ENCODE peak calls at places on chromosomes 12 and 14, in seven cellular contexts. B is breast epithelium, V is suprapubic skin, A is sigmoid colon, K is HCT116, I is transverse colon, E is GM12878. S is an unnamed sample.

GRCh38 chr12:132569856-132570480 is 40.4 kb downstream of the LRCOL1 start:
- DNase-seq in B (no peak), V (no peak), A (no peak), K (no peak), I (no peak), E (no peak), S (no peak)

GRCh38 chr12:12384601-12385321 is 27.9 kb downstream of the BORCS5 start:
- DNase-seq in B (no peak), V (no peak), A (no peak), K (no peak), I (no peak), E (no peak), S (no peak)

GRCh38 chr12:50986961-50987737 is 34.8 kb downstream of the HIGD1C start:
- DNase-seq in B (peak), V (no peak), A (peak), K (peak), I (peak), E (no peak), S (peak)

GRCh38 chr14:45359766-45360165 is 106.8 kb upstream of the MIS18BP1 start:
- DNase-seq in B (no peak), V (no peak), A (no peak), K (no peak), I (no peak), E (no peak), S (no peak)

GRCh38 chr14:92546347-92547053 is 32.9 kb downstream of the RIN3 start:
- DNase-seq in B (no peak), V (no peak), A (no peak), K (no peak), I (no peak), E (no peak), S (no peak)

GRCh38 chr12:76085159-76085868 is 829 bp upstream of the NAP1L1 start:
- DNase-seq in B (no peak), V (no peak), A (no peak), K (no peak), I (no peak), E (no peak), S (no peak)

GRCh38 chr12:131882804-131883520 is 11.5 kb upstream of the ULK1 start:
- DNase-seq in B (no peak), V (no peak), A (no peak), K (no peak), I (no peak), E (no peak), S (no peak)

GRCh38 chr14:90559811-90560492 is 163.1 kb downstream of the CALM1 start:
- DNase-seq in B (no peak), V (no peak), A (no peak), K (no peak), I (no peak), E (no peak), S (no peak)

GRCh38 chr12:104682790-104683279 is 226.1 kb downstream of the CHST11 start:
- DNase-seq in B (no peak), V (no peak), A (no peak), K (no peak), I (no peak), E (peak), S (no peak)

DNA sequence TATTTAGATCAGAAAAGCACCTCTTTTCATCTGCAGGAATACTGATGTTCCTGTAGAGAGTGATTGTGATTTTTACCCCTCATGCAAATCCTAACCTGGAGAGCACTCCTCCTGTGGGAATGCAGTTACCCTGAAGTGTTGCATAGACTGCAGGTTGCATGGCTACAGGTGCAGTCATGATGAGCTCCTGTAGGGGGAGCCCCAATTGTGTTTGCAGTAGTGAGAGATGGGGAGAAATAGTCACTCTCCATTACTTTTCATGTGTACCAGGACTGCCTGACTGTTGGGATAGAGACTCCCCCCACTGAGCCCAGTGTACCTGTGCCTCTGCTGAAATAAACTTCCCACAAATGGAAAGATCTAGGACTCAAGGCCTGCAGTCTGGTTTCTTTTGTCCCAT is 1086.5 kb downstream of the SLC6A15 start:
- DNase-seq in B (no peak), V (no peak), A (no peak), K (peak), I (no peak), E (no peak), S (no peak)
- TF ChIP-seq CTCF in B (no peak), V (no peak), A (peak), K (peak), I (peak), E (peak), S (no peak)

DNA sequence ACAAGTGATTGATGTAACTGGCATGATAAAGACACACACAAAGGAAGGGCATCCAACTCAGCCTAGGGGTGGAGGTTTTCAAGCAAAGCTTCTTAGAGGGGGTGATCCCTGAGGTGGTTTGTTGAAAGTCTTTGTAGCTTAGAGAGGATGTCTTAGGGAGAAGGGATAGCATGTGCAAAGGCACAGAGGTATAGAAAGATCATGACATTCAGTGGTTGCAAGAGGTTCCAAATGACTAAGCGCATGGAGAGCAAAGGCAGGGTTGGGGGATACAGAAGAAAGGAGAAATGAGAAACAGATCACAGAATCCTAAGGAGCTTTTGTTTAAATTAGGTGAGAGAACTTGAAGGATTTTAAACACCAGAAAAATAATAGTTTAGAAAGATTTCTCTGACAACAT is 5.2 kb upstream of the CCT2 start:
- DNase-seq in B (no peak), V (no peak), A (no peak), K (no peak), I (no peak), E (no peak), S (no peak)
- TF ChIP-seq POLR2AphosphoS5 in B (no peak), V (no peak), A (no peak), K (no peak), I (no peak), E (no peak), S (no peak)

GRCh38 chr12:53054112-53054878 is 4.4 kb downstream of the TNS2 start:
- DNase-seq in B (peak), V (peak), A (peak), K (peak), I (peak), E (peak), S (peak)
- TF ChIP-seq POLR2A in B (peak), V (no peak), A (peak), K (peak), I (peak), E (peak), S (peak)

DNA sequence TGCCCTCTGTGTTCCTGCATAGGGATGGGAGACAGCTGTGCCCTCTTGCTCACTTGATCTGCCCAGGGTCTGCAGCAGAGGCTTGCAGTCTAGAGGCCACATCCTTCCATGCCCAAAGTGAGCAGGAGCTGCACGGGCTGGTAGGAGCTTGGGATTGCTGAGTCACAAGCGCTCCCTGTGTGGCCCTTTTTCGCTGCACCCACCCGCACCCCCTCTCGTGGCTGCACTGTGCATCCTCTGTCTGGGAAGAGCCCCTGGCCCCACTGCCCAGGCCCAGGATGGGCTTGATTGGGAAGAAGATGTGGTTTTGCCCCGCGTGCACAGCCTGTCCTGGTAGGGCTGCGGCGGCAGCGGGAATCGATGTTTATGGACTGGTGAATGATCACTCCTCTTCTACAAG is 192.4 kb downstream of the TSPAN9 start:
- DNase-seq in B (no peak), V (no peak), A (no peak), K (no peak), I (no peak), E (no peak), S (no peak)
- TF ChIP-seq CTCF in B (no peak), V (no peak), A (no peak), K (no peak), I (no peak), E (no peak), S (no peak)

GRCh38 chr12:64669270-64669842 is 59.1 kb downstream of the RASSF3 start:
- DNase-seq in B (no peak), V (no peak), A (peak), K (no peak), I (peak), E (peak), S (no peak)
- TF ChIP-seq POLR2AphosphoS5 in B (no peak), V (no peak), A (peak), K (no peak), I (peak), E (no peak), S (peak)

DNA sequence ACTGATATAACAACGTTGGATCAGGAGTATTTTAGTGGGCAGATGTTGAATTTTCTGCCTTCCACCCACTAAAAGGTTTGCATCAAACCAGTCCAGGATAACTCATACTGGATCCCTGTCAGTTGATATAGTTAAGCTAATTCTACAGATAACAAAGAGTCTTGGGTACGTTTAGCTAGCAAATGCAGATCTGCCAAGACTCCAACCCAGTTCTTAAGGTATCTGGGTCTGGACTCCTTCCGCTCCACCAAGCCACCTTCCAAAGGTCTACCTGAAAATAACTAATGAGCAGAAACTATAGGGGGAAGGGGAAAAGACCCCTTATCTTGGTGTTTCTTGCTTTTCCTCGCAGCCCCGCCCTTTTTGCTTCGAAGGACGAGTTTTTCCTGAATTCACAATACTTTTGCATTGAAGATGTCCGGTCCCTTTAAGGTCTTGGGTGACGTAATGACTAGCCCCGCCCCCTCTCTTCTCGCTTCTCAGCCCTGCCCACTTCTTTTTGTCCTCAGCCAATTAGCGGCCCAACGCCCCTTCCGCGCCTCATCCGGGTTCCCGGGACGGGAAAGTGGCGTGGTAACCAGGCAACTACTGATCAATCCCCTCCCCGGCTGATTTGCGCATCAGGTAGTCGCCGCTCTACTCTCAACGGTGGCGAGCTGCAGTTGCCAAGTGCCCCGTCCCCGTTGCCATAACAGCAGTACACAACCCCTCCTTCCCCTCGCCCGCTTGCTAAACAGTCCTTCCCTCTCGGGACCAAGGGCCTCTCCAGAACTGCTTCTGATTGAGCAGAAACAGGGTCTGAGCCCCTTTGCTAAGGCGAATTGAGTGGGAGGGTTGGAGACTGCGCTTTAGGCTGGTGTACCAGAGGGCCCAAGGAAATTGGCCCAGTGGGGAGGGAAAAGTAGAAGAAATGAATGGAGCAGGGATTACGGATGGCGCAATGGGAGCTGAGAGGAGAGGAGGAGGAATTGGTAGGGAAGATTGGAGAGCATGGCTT is at the start of gene LRRC23:
- DNase-seq in B (peak), V (peak), A (peak), K (peak), I (peak), E (peak), S (peak)
- TF ChIP-seq POLR2A in B (peak), V (peak), A (peak), K (no peak), I (peak), E (peak), S (peak)

GRCh38 chr14:27557445-27557844 is 959.6 kb upstream of the NOVA1 start:
- DNase-seq in B (no peak), V (no peak), A (no peak), K (no peak), I (no peak), E (no peak), S (no peak)

GRCh38 chr14:27553820-27554219 is 956.0 kb upstream of the NOVA1 start:
- DNase-seq in B (no peak), V (no peak), A (no peak), K (no peak), I (no peak), E (no peak), S (no peak)
- TF ChIP-seq CTCF in B (no peak), V (no peak), A (no peak), K (no peak), I (no peak), E (no peak), S (no peak)

DNA sequence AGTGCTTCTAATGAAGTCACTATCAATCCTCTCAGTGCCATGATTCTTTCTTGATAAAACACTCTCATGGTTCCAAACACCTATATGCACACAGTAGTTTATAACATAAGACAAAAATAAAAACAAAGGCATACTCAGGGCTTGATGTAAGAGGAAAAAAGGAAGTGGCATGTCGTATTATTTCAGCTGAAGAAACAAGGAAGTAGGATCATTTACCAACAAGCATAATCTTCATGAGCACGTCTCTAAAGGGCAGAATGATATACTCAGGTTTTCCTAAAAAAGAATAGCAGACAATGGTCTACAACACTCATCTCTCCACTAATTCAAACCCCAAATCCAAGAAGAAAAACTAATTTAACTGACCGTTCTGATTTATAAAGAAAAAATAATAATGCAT is 33.9 kb downstream of the NUMB start:
- DNase-seq in B (no peak), V (no peak), A (no peak), K (no peak), I (no peak), E (no peak), S (no peak)
- TF ChIP-seq POLR2AphosphoS5 in B (no peak), V (no peak), A (no peak), K (no peak), I (no peak), E (no peak), S (no peak)

DNA sequence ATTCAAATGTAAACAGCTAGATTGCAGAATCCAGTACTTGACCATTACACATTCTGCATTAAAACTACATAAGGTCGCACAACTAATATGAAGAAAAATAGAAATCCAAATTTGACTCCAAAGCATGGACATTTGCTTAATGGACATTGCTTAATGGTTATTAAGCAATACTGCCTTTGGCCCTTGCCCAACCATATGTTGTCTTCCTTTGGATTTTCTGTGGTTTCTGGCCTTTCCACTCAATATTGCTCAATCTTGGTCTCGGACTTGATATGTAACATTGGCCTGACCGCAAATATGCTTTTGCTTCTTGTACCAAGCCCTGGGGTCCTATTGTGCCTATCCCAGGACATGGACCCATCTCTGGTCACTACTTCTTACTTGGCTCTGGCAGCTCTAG is 67.2 kb downstream of the PTPRR start:
- DNase-seq in B (peak), V (no peak), A (peak), K (no peak), I (no peak), E (no peak), S (no peak)
- TF ChIP-seq POLR2A in B (no peak), V (no peak), A (no peak), K (no peak), I (no peak), E (no peak), S (no peak)

GRCh38 chr14:95679995-95680735 is 6.1 kb upstream of the TCL1B start:
- DNase-seq in B (no peak), V (peak), A (no peak), K (peak), I (no peak), E (no peak), S (no peak)
- TF ChIP-seq CTCF in B (no peak), V (no peak), A (no peak), K (peak), I (no peak), E (peak), S (no peak)